ENCODE peak calls at places on chromosomes 6 and 20, in five cellular contexts. F is CD4-positive, alpha-beta T cell; Q is HL-60; J is suprapubic skin; C is astrocyte. E is an unnamed sample.

GRCh38 chr20:50579511-50579910 is 69.3 kb downstream of the PTPN1 start:
- DNase-seq in F (no peak), Q (no peak), J (no peak), C (no peak), E (peak)

GRCh38 chr6:157539900-157540752 is 159.1 kb downstream of the ZDHHC14 start:
- DNase-seq in Q (no peak), C (no peak), F (no peak), J (no peak), E (no peak)

GRCh38 chr6:157647261-157647915 is 175.7 kb upstream of the SNX9 start:
- DNase-seq in F (no peak), Q (peak), J (no peak), C (no peak), E (no peak)

GRCh38 chr6:128209771-128210170 is 308.9 kb upstream of the THEMIS start:
- DNase-seq in C (peak), F (no peak), Q (no peak), J (no peak), E (no peak)

GRCh38 chr20:49432562-49432961 is 49.9 kb downstream of the KCNB1 start:
- DNase-seq in J (no peak), C (no peak), F (no peak), Q (no peak), E (no peak)

GRCh38 chr6:14851286-14851685 is 394.6 kb upstream of the JARID2 start:
- DNase-seq in C (peak), F (no peak), J (no peak), Q (no peak), E (no peak)

GRCh38 chr6:113903666-113904330 is 46.7 kb downstream of the MARCKS start:
- DNase-seq in C (peak), F (no peak), Q (no peak), J (no peak), E (no peak)

GRCh38 chr20:49323622-49324238 is 45.9 kb upstream of the ZNFX1 start:
- DNase-seq in Q (peak), J (no peak), C (peak), F (peak), E (no peak)

GRCh38 chr20:24781061-24781980 is 167.7 kb upstream of the CST7 start:
- DNase-seq in C (no peak), F (no peak), Q (peak), J (peak), E (no peak)

GRCh38 chr20:10699941-10700340 is 26.1 kb upstream of the JAG1 start:
- DNase-seq in J (no peak), C (no peak), F (no peak), Q (no peak), E (no peak)

GRCh38 chr20:14757728-14758127 is 420.3 kb upstream of the FLRT3 start:
- DNase-seq in C (no peak), F (no peak), Q (no peak), J (no peak), E (no peak)

GRCh38 chr20:31489152-31489551 is 14.1 kb downstream of the REM1 start:
- DNase-seq in J (no peak), Q (no peak), C (no peak), F (no peak), E (no peak)

GRCh38 chr20:31490752-31491151 is 15.7 kb downstream of the REM1 start:
- DNase-seq in J (no peak), Q (no peak), F (no peak), C (no peak), E (no peak)

GRCh38 chr20:31496761-31497295 is 17.4 kb upstream of the HM13 start:
- DNase-seq in J (peak), C (no peak), F (no peak), Q (no peak), E (no peak)

GRCh38 chr20:31497838-31498540 is 16.3 kb upstream of the HM13 start:
- DNase-seq in F (no peak), J (no peak), Q (no peak), C (peak), E (no peak)

GRCh38 chr20:31494131-31494530 is 19.0 kb downstream of the REM1 start:
- DNase-seq in C (no peak), J (no peak), Q (peak), F (no peak), E (no peak)
- TF ChIP-seq CTCF in C (peak), J (no peak), Q (no peak), F (no peak), E (no peak)

GRCh38 chr6:165774903-165775608 is 112.0 kb upstream of the PDE10A start:
- DNase-seq in J (no peak), Q (no peak), F (no peak), C (peak), E (no peak)

GRCh38 chr6:165782124-165782523 is 119.1 kb upstream of the PDE10A start:
- DNase-seq in Q (no peak), F (no peak), J (no peak), C (no peak), E (no peak)

GRCh38 chr6:165776699-165777098 is 113.7 kb upstream of the PDE10A start:
- DNase-seq in F (no peak), Q (no peak), C (no peak), J (no peak), E (no peak)

GRCh38 chr6:165782812-165783211 is 119.8 kb upstream of the PDE10A start:
- DNase-seq in F (no peak), Q (no peak), C (no peak), J (no peak), E (no peak)

GRCh38 chr6:165777680-165778079 is 114.6 kb upstream of the PDE10A start:
- DNase-seq in F (no peak), Q (no peak), C (no peak), J (no peak), E (no peak)
- TF ChIP-seq CTCF in F (no peak), Q (no peak), C (no peak), J (no peak), E (no peak)

DNA sequence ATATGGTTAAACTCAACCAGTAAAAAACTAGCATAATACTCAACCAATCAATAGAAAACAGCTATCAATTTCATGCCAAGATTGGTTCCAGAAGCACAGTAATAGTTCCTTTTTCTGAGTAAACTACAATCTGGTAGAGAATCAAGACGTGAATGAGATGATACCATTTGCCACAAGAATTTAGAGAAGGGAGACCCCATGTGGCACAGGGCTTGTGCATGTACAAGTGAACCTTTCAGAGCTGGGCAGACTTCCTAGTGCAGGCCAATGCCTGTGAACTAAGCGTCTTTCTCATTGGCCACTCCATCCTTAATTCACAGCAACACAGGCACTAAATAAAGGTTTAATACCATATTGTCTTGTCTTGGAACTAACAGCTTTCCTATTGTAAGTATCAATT is 213.5 kb downstream of the RFPL4B start:
- DNase-seq in F (no peak), Q (no peak), J (no peak), C (no peak), E (no peak)
- TF ChIP-seq CTCF in F (no peak), Q (no peak), J (no peak), C (no peak), E (no peak)

GRCh38 chr6:43724914-43725642 is 37.5 kb upstream of the MRPS18A start:
- DNase-seq in C (peak), F (peak), Q (peak), J (peak), E (peak)
- TF ChIP-seq CTCF in C (no peak), F (no peak), Q (no peak), J (no peak), E (no peak)

GRCh38 chr20:52191436-52192295 is at the start of gene ZFP64:
- DNase-seq in F (peak), J (peak), Q (peak), C (peak), E (peak)

GRCh38 chr20:52193133-52193532 is 1.6 kb upstream of the ZFP64 start:
- DNase-seq in C (no peak), F (no peak), Q (no peak), J (no peak), E (no peak)

GRCh38 chr20:52193886-52194545 is 2.4 kb upstream of the ZFP64 start:
- DNase-seq in F (no peak), J (no peak), C (no peak), Q (no peak), E (no peak)

GRCh38 chr20:52191132-52191435 is 495 bp downstream of the ZFP64 start:
- DNase-seq in Q (no peak), J (no peak), C (peak), F (no peak), E (no peak)

GRCh38 chr20:52192296-52193007 is 873 bp upstream of the ZFP64 start:
- DNase-seq in C (no peak), Q (peak), J (no peak), F (peak), E (no peak)
- TF ChIP-seq CTCF in C (peak), Q (peak), J (no peak), F (no peak), E (no peak)

DNA sequence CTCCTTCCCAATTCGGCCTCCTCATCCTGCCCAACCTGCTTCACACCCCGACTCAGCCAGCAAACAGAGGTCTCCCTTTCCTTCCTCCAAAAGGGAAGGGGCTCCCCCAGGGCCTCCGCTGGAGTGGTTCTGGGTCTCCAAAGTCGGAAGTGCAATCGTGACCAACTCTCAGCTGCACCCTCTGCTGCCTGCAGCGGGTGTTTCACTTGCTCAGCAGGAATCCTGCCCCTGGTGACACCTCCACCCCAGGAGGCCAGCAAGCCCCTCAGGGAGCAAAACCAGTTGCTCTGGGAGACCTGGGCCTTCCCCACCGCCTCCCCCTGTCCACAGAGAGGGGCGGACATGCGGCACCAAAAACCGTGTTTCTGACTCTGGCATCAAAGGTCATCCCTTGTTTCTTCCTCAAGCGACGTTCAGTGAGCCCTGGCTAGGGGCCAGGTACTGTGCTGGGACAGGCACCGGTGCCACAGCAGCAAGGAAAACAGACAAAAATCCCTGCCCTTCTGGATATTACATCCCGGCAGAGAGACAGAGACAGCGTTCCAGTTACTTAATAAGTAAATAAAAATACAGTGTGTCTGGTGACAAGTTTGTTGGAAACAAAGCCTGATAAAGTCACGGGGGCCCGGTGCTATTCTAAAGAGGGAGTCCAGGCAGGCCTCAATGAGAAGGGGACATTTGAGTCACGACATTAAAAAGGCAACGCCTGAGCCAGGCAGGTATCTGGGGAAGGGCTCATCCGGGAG is 219.0 kb downstream of the BMP7 start:
- DNase-seq in Q (no peak), F (no peak), C (no peak), J (no peak), E (no peak)
- TF ChIP-seq CTCF in Q (no peak), F (no peak), C (no peak), J (no peak), E (no peak)

DNA sequence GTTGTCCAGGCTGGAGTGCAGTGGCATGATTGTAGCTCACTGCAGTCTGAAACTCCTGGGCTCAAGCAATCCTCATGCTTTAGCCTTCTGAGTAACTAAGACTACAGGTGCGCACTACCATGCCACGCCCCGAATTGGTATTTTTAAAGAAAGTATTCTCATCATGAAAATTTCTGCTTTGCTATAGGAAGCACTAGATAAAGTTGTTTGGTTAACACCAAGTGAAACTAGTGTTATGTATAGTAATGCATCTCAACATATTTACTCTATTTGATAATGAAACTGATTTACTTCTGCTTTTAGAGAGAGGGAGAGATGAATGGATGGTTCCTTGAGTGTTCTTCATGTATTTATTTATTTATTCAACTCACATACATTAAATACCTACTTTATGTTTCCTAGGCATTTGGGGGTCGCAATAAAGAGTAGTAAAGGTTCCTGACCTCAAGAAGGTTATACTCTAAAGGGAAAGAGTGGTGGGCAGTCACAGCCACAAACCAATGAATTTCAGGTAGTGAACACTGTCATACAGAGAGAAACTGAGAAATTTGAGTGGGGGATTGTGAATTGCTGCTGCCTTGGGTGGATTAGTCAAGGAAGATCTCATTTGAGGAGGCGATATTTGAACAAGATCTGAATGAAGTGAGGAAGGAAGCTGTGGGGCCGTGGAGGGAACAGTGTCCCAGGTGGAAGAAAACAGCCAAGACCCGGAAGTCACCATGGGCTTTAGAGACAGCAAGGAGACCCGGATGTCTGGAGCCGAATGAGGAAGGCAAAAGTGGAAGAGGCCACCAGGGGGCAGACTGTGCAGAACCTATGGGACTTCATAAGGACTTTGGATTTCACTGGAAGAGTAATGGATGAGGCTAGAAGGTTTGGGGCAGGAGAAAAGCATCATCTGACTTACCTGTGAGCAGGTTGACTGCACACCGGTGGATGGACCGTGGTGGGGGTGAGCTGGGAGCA is 185.6 kb downstream of the TSHZ2 start:
- DNase-seq in Q (peak), J (no peak), F (peak), C (no peak), E (peak)
- TF ChIP-seq CTCF in Q (peak), J (peak), F (peak), C (peak), E (no peak)